ENCODE peak calls at places on chromosomes 5 and 9, in six cellular contexts. P is gastrocnemius medialis, S is kidney, Z is AG04450, U is Peyer's patch, F is coronary artery. Q is an unnamed sample.

GRCh38 chr5:103014983-103015382 is 105.0 kb downstream of the GIN1 start:
- DNase-seq in P (no peak), Z (peak), F (no peak), S (no peak), U (no peak), Q (peak)

GRCh38 chr9:14314424-14314928 is 535 bp upstream of the NFIB start:
- DNase-seq in F (peak), P (peak), S (peak), Z (no peak), U (peak), Q (peak)

GRCh38 chr5:87572092-87572491 is 159.4 kb upstream of the CCNH start:
- DNase-seq in Z (no peak), U (no peak), F (no peak), P (no peak), S (no peak), Q (no peak)

GRCh38 chr5:148297695-148298094 is 14.5 kb upstream of the SPINK7 start:
- DNase-seq in F (no peak), P (no peak), S (no peak), Z (no peak), U (no peak), Q (no peak)

GRCh38 chr5:24598926-24599325 is 45.9 kb downstream of the CDH10 start:
- DNase-seq in S (no peak), F (no peak), U (no peak), P (no peak), Z (no peak), Q (no peak)

GRCh38 chr5:127647361-127647958 is 1.4 kb upstream of the CTXN3 start:
- DNase-seq in P (no peak), F (no peak), U (no peak), S (no peak), Z (no peak), Q (no peak)

GRCh38 chr5:143153332-143154119 is 250.0 kb downstream of the NR3C1 start:
- DNase-seq in U (no peak), Z (peak), P (peak), S (peak), F (peak), Q (peak)

GRCh38 chr5:101626572-101626971 is 669.5 kb downstream of the SLCO4C1 start:
- DNase-seq in F (no peak), Z (no peak), S (no peak), U (no peak), P (no peak), Q (no peak)

GRCh38 chr5:83095973-83096539 is 18.7 kb downstream of the XRCC4 start:
- DNase-seq in S (no peak), U (no peak), F (no peak), P (no peak), Z (peak), Q (peak)

GRCh38 chr5:150295741-150296486 is 6.3 kb upstream of the CAMK2A start:
- DNase-seq in P (no peak), Z (no peak), F (no peak), U (no peak), S (peak), Q (no peak)

GRCh38 chr5:171397190-171397589 is 9.5 kb downstream of the NPM1 start:
- DNase-seq in F (no peak), U (no peak), P (no peak), S (no peak), Z (no peak), Q (no peak)

GRCh38 chr5:150155258-150156032 is at the start of gene PDGFRB:
- DNase-seq in Z (peak), U (peak), P (peak), S (peak), F (peak), Q (peak)

GRCh38 chr9:91945277-91946074 is 4.6 kb downstream of the ROR2 start:
- DNase-seq in U (no peak), S (no peak), F (no peak), P (no peak), Z (no peak), Q (no peak)

DNA sequence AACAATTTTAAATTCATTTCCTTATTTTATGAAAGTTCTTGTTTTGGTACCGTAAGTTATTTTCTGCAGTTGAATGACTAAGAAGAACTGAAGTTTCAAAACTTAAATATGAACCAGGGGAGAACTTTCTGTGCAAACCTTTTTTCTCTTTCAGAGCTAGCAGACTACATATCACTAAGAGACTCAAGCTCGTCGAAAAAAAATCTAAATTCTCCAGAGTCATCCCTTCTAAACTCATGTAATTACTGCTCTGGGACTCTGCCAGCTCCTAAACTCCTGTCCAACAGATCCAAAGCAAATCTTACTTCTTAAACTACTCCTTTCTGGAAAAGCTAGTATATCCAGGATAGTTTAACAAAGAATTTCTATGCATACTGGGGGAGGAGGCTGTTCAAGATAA is 87.0 kb upstream of the NR5A1 start:
- DNase-seq in U (no peak), S (no peak), F (no peak), Z (no peak), P (no peak), Q (no peak)
- H3K4me3 ChIP-seq in U (no peak), S (no peak), F (no peak), Z (no peak), P (no peak), Q (no peak)

DNA sequence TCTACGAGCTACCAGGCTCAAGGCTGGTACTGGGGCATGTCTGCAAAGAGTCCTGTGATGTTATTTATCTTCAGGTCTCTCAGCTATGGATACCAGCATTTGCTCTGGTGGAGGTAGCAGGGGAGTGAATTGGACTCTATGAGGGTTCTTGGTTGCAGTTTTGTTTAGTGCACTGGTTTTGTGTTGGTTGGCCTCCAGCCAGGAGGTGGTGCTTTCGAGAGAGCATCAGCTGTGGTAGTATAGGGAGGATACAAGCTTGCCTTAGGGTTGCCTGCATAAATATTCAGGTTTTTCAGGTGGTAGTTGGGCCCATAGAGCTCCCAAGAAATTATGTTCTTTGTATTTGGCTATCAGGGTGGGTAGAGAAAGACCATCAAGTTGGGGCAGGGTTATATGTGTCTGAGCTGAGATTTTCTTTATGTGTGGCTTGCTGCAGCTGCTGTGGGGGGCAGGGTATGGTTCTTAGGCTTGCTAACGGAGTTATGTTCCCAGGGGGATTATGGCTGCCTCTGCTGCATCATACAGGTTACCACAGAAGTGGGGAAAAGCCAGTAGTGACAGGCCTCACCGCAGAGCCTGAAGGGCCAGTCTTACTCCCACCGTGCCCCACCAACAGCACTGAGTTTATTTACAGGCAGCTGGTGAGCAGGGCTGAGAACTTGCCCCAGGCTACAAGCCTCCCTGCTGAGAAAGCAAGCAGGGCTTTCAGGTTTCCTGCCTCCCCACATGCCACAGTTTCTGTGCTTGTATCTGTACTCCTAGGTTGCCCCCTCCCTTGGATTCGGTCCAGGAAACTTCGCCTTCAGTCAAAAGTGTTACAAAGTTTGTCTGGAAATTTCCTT is 9.8 kb upstream of the RIOK2 start:
- DNase-seq in F (no peak), S (no peak), U (no peak), Z (no peak), P (no peak), Q (peak)
- H3K4me3 ChIP-seq in F (no peak), S (no peak), U (no peak), Z (no peak), P (no peak), Q (no peak)

GRCh38 chr9:75826292-75826691 is 64.2 kb upstream of the PCSK5 start:
- DNase-seq in P (no peak), Z (no peak), S (no peak), U (no peak), F (no peak), Q (no peak)
- H3K4me3 ChIP-seq in P (no peak), Z (no peak), S (no peak), U (no peak), F (no peak), Q (no peak)

GRCh38 chr9:138051586-138052321 is 174.2 kb downstream of the CACNA1B start:
- DNase-seq in F (no peak), S (peak), P (no peak), Z (no peak), U (peak), Q (no peak)
- H3K4me3 ChIP-seq in F (no peak), S (no peak), P (no peak), Z (no peak), U (no peak), Q (no peak)

GRCh38 chr5:1652873-1653707 is 129.3 kb upstream of the LPCAT1 start:
- DNase-seq in U (peak), P (no peak), F (peak), Z (no peak), S (peak), Q (no peak)
- H3K4me3 ChIP-seq in U (peak), P (no peak), F (peak), Z (no peak), S (no peak), Q (peak)

GRCh38 chr5:151904127-151904526 is 20.5 kb downstream of the GLRA1 start:
- DNase-seq in F (no peak), S (no peak), U (no peak), P (no peak), Z (no peak), Q (no peak)

GRCh38 chr5:151904921-151905320 is 19.7 kb downstream of the GLRA1 start:
- DNase-seq in P (no peak), S (no peak), Z (no peak), F (no peak), U (no peak), Q (no peak)

GRCh38 chr5:151903243-151903653 is 21.4 kb downstream of the GLRA1 start:
- DNase-seq in Z (no peak), F (no peak), P (no peak), U (no peak), S (no peak), Q (no peak)

GRCh38 chr5:151906246-151906645 is 18.4 kb downstream of the GLRA1 start:
- DNase-seq in S (no peak), Z (no peak), F (no peak), P (no peak), U (no peak), Q (no peak)

DNA sequence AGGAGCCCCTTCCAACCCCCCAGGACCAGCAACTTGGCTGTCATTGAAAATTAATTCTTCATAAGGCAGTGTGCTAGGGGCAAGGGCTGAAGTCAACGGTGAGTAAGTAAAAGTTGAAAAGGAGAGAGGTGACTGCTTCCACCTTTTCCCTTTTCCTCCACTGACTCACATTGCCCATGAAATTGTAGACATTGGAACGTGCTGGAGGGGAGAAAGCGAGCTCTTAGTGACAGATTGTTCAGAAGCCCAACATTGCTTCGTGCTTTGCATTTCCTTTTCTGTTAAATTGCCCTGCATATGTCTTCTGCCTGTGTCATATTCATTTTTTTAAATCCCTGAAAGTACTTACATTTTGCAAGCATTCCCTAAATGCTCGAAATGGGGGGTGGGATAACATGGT is 19.0 kb downstream of the GLRA1 start:
- DNase-seq in F (no peak), S (no peak), Z (no peak), U (no peak), P (no peak), Q (no peak)
- H3K4me3 ChIP-seq in F (no peak), S (no peak), Z (no peak), U (no peak), P (no peak), Q (no peak)

DNA sequence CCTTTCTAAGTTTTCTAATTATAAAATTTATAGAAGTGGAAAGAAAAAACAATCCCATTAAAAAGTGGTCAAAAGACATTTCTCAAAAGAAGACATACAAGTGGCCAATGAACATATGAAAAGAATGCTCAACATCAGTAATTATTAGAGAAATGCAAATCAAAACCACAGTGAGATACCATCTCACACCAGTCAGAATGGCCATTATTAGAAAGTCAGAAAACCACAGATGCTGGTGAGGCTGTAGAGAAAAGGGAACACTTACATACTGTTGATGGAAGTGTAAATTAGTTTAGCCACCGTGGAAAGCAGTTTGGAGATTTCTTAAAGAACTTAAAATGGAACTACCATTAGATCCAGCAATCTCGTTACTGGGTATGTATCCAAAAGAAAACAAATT is 23.7 kb upstream of the PLPP1 start:
- DNase-seq in P (no peak), S (no peak), F (no peak), Z (no peak), U (no peak), Q (no peak)
- H3K4me3 ChIP-seq in P (no peak), S (no peak), F (no peak), Z (no peak), U (no peak), Q (no peak)

DNA sequence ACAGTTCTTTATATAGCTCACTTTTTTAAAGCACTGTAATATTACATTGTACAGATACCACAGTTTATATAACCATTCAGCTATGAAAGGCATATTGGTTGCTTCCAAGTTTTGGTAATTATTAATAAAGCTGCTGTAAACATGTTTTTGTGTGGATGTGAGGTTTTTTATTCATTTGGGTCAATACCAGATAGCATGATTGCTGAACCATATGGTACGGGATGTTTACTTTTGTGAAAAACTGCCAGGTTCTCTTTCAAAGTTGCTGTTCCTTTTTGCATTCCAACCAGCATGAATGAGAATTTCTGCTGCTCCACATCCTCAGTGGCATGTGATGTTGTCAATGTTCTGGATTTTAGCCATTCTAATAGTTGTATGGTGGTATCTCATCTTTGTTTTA is 439.6 kb upstream of the NMUR2 start:
- DNase-seq in P (no peak), S (no peak), U (no peak), F (no peak), Z (no peak), Q (no peak)
- H3K4me3 ChIP-seq in P (no peak), S (no peak), U (no peak), F (no peak), Z (no peak), Q (no peak)

DNA sequence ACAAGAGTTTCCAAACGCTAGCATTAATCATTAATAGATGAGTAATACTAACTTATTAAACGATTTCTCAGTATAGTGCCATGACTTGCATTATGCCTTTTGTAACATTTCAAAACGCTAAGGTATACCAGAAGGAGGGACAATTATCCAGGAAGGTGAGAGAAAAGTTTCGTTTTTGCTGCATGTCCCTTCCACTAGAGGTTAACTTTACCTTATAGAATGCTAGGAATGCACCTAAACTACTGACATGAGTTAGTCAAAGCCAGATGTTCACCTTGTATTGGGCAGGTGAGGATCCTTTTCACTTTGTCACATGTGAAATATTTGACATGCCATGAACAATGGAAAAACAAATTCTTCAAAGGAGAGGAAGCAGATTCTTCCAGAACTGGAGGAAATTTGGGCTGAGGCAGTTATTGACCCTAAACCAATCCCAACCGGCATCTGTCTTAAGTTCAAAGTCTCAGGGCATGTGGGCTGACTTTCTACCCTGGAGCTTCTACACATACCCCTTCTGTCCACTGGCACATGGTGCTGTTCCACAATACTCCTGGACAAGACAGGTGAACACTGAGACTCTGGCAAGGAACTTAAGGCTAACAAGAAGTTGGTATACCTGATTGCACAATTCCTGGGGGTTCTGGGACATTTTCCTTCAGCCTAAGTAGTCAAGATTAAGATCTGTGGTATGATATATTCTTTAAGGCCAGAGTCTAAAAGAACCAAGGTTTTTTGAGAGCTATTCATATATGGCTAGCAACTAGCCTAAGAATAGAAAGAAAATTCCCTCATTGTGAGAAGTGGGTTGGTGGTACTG is 2.5 kb downstream of the VLDLR start:
- DNase-seq in F (no peak), Z (no peak), U (no peak), S (no peak), P (peak), Q (no peak)
- H3K4me3 ChIP-seq in F (peak), Z (peak), U (no peak), S (peak), P (peak), Q (no peak)